ENCODE peak calls at places on chromosome 21, in five cellular contexts. Z is T-helper 9 cell; H is AG09319; P is colonic mucosa; Y is CD8-positive, alpha-beta T cell. J is an unnamed sample.

GRCh38 chr21:44871576-44872265 is 1.8 kb downstream of the PTTG1IP start:
- DNase-seq in Z (no peak), H (peak), P (peak), Y (no peak), J (peak)

GRCh38 chr21:35404247-35404646 is 355.1 kb upstream of the RUNX1 start:
- DNase-seq in Z (no peak), H (no peak), P (no peak), Y (no peak), J (no peak)

GRCh38 chr21:17925900-17926299 is 106.7 kb upstream of the C21orf91 start:
- DNase-seq in Z (no peak), H (no peak), P (no peak), Y (no peak), J (peak)

GRCh38 chr21:43694437-43695079 is 24.4 kb upstream of the PDXK start:
- DNase-seq in Z (no peak), H (no peak), P (no peak), Y (no peak), J (no peak)

GRCh38 chr21:41953831-41954653 is at the start of gene C2CD2:
- DNase-seq in Z (no peak), H (no peak), P (peak), Y (no peak), J (peak)

GRCh38 chr21:34886554-34887385 is 162.3 kb downstream of the RUNX1 start:
- DNase-seq in Z (no peak), H (no peak), P (peak), Y (no peak), J (peak)

GRCh38 chr21:39951183-39952101 is 84.2 kb downstream of the PCP4 start:
- DNase-seq in Z (no peak), H (no peak), P (no peak), Y (no peak), J (no peak)

GRCh38 chr21:45637883-45638282 is 5.6 kb upstream of the PCBP3 start:
- DNase-seq in Z (no peak), H (no peak), P (no peak), Y (no peak), J (no peak)

GRCh38 chr21:24367936-24368335 is 1239.3 kb downstream of the MRPL39 start:
- DNase-seq in Z (no peak), H (no peak), P (no peak), Y (no peak), J (no peak)

GRCh38 chr21:45089964-45090363 is 15.6 kb downstream of the ADARB1 start:
- DNase-seq in Z (no peak), H (no peak), P (no peak), Y (no peak), J (no peak)

GRCh38 chr21:38965241-38965640 is 159.5 kb downstream of the ETS2 start:
- DNase-seq in Z (no peak), H (no peak), P (no peak), Y (no peak), J (peak)

GRCh38 chr21:46183910-46184624 is at the start of gene SPATC1L:
- DNase-seq in Z (no peak), H (no peak), P (peak), Y (no peak), J (peak)

GRCh38 chr21:28298251-28298672 is 694.4 kb downstream of the LTN1 start:
- DNase-seq in Z (no peak), H (no peak), P (no peak), Y (no peak), J (no peak)

GRCh38 chr21:42845296-42845965 is 33.9 kb downstream of the WDR4 start:
- DNase-seq in Z (no peak), H (no peak), P (no peak), Y (no peak), J (no peak)

GRCh38 chr21:28811860-28812259 is 180.8 kb downstream of the LTN1 start:
- DNase-seq in Z (no peak), H (no peak), P (no peak), Y (no peak), J (no peak)

GRCh38 chr21:44656868-44657267 is 864 bp upstream of the KRTAP12-3 start:
- DNase-seq in Z (no peak), H (no peak), P (no peak), Y (no peak), J (no peak)

GRCh38 chr21:44267655-44268142 is 6.0 kb upstream of the DNMT3L start:
- DNase-seq in Z (no peak), H (no peak), P (no peak), Y (no peak), J (peak)

J was measured in HT-29.